ENCODE peak calls at places on chromosomes 2 and 18, in six cellular contexts. One of them, this sample, is unnamed.

GRCh38 chr2:190197143-190197720 is 122.4 kb downstream of the HIBCH start:
- DNase-seq in A549: no peak
- DNase-seq in AG04449: no peak
- DNase-seq in Panc1: no peak
- DNase-seq in MCF 10A: no peak
- DNase-seq in IMR-90: no peak
- DNase-seq in this sample: no peak

GRCh38 chr2:172449916-172450550 is 22.6 kb downstream of the ITGA6 start:
- DNase-seq in A549: no peak
- DNase-seq in AG04449: no peak
- DNase-seq in Panc1: no peak
- DNase-seq in MCF 10A: peak
- DNase-seq in IMR-90: peak
- DNase-seq in this sample: no peak

GRCh38 chr18:74689251-74689650 is 91.6 kb downstream of the ZNF407 start:
- DNase-seq in A549: no peak
- DNase-seq in AG04449: no peak
- DNase-seq in Panc1: no peak
- DNase-seq in MCF 10A: no peak
- DNase-seq in IMR-90: peak
- DNase-seq in this sample: no peak

GRCh38 chr2:113760400-113760799 is 4.0 kb upstream of the SLC35F5 start:
- DNase-seq in A549: no peak
- DNase-seq in AG04449: no peak
- DNase-seq in Panc1: no peak
- DNase-seq in MCF 10A: peak
- DNase-seq in IMR-90: peak
- DNase-seq in this sample: no peak

GRCh38 chr2:44285237-44285636 is 10.0 kb downstream of the SLC3A1 start:
- DNase-seq in A549: no peak
- DNase-seq in AG04449: no peak
- DNase-seq in Panc1: no peak
- DNase-seq in MCF 10A: no peak
- DNase-seq in IMR-90: no peak
- DNase-seq in this sample: no peak

GRCh38 chr2:234512884-234513669 is 16.2 kb upstream of the ARL4C start:
- DNase-seq in A549: no peak
- DNase-seq in AG04449: no peak
- DNase-seq in Panc1: no peak
- DNase-seq in MCF 10A: peak
- DNase-seq in IMR-90: peak
- DNase-seq in this sample: no peak

GRCh38 chr2:28445448-28446258 is 50.2 kb upstream of the PLB1 start:
- DNase-seq in A549: peak
- DNase-seq in AG04449: peak
- DNase-seq in Panc1: peak
- DNase-seq in MCF 10A: peak
- DNase-seq in IMR-90: peak
- DNase-seq in this sample: no peak

GRCh38 chr18:52433797-52434196 is 93.8 kb downstream of the DCC start:
- DNase-seq in A549: no peak
- DNase-seq in AG04449: no peak
- DNase-seq in Panc1: no peak
- DNase-seq in MCF 10A: no peak
- DNase-seq in IMR-90: no peak
- DNase-seq in this sample: no peak

GRCh38 chr2:118645891-118646290 is 201.6 kb downstream of the EN1 start:
- DNase-seq in A549: no peak
- DNase-seq in AG04449: no peak
- DNase-seq in Panc1: no peak
- DNase-seq in MCF 10A: no peak
- DNase-seq in IMR-90: no peak
- DNase-seq in this sample: no peak

GRCh38 chr18:57088883-57089282 is 58.0 kb upstream of the BOD1L2 start:
- DNase-seq in A549: no peak
- DNase-seq in AG04449: no peak
- DNase-seq in Panc1: no peak
- DNase-seq in MCF 10A: no peak
- DNase-seq in IMR-90: no peak
- DNase-seq in this sample: no peak

GRCh38 chr2:85159589-85159988 is 26.4 kb downstream of the TCF7L1 start:
- DNase-seq in A549: no peak
- DNase-seq in AG04449: no peak
- DNase-seq in Panc1: no peak
- DNase-seq in MCF 10A: no peak
- DNase-seq in IMR-90: no peak
- DNase-seq in this sample: no peak

GRCh38 chr2:239745790-239746308 is 279.3 kb downstream of the NDUFA10 start:
- DNase-seq in A549: no peak
- DNase-seq in AG04449: no peak
- DNase-seq in Panc1: no peak
- DNase-seq in MCF 10A: no peak
- DNase-seq in IMR-90: no peak
- DNase-seq in this sample: no peak

GRCh38 chr2:158178646-158179045 is 77.0 kb downstream of the UPP2 start:
- DNase-seq in A549: no peak
- DNase-seq in AG04449: no peak
- DNase-seq in Panc1: no peak
- DNase-seq in MCF 10A: no peak
- DNase-seq in IMR-90: no peak
- DNase-seq in this sample: no peak

GRCh38 chr2:228652366-228652765 is 470.9 kb upstream of the SPHKAP start:
- DNase-seq in A549: no peak
- DNase-seq in AG04449: no peak
- DNase-seq in Panc1: no peak
- DNase-seq in MCF 10A: no peak
- DNase-seq in IMR-90: peak
- DNase-seq in this sample: no peak

GRCh38 chr2:187782301-187782700 is 228.1 kb upstream of the TFPI start:
- DNase-seq in A549: no peak
- DNase-seq in AG04449: no peak
- DNase-seq in Panc1: no peak
- DNase-seq in MCF 10A: no peak
- DNase-seq in IMR-90: no peak
- DNase-seq in this sample: no peak

GRCh38 chr2:187783446-187783845 is 229.2 kb upstream of the TFPI start:
- DNase-seq in A549: no peak
- DNase-seq in AG04449: no peak
- DNase-seq in Panc1: no peak
- DNase-seq in MCF 10A: peak
- DNase-seq in IMR-90: no peak
- DNase-seq in this sample: no peak
- TF ChIP-seq CTCF in A549: no peak
- TF ChIP-seq CTCF in AG04449: no peak
- TF ChIP-seq CTCF in Panc1: peak
- TF ChIP-seq CTCF in MCF 10A: no peak
- TF ChIP-seq CTCF in IMR-90: peak
- TF ChIP-seq CTCF in this sample: no peak

GRCh38 chr2:188426121-188426520 is 134.4 kb downstream of the GULP1 start:
- DNase-seq in A549: no peak
- DNase-seq in AG04449: no peak
- DNase-seq in Panc1: no peak
- DNase-seq in MCF 10A: no peak
- DNase-seq in IMR-90: no peak
- DNase-seq in this sample: no peak

GRCh38 chr2:188435115-188435514 is 143.4 kb downstream of the GULP1 start:
- DNase-seq in A549: no peak
- DNase-seq in AG04449: no peak
- DNase-seq in Panc1: no peak
- DNase-seq in MCF 10A: no peak
- DNase-seq in IMR-90: no peak
- DNase-seq in this sample: no peak

GRCh38 chr2:188425266-188425665 is 133.6 kb downstream of the GULP1 start:
- DNase-seq in A549: no peak
- DNase-seq in AG04449: no peak
- DNase-seq in Panc1: no peak
- DNase-seq in MCF 10A: no peak
- DNase-seq in IMR-90: peak
- DNase-seq in this sample: no peak

GRCh38 chr2:188434018-188434417 is 142.3 kb downstream of the GULP1 start:
- DNase-seq in A549: no peak
- DNase-seq in AG04449: no peak
- DNase-seq in Panc1: no peak
- DNase-seq in MCF 10A: no peak
- DNase-seq in IMR-90: no peak
- DNase-seq in this sample: no peak

DNA sequence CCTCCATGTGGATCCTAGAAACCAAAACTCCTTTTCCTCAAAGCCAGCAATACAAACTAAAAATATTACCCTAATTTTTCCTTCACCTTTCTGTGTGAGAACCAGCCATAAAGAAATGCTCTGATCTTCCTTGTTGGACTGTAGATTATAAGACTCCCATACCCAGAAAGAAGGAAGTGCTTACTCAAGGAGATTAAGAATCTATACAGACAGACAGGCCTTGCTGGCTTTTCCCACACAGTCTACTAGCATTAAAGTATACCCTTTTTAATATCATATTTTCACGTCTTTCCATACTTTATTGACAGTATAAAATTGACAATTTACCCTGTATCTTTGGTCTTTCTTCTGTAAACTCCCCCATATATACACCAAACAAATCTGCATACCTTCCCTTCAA is 139.0 kb downstream of the GULP1 start:
- DNase-seq in A549: no peak
- DNase-seq in AG04449: no peak
- DNase-seq in Panc1: no peak
- DNase-seq in MCF 10A: no peak
- DNase-seq in IMR-90: no peak
- DNase-seq in this sample: no peak
- TF ChIP-seq CTCF in A549: no peak
- TF ChIP-seq CTCF in AG04449: no peak
- TF ChIP-seq CTCF in Panc1: no peak
- TF ChIP-seq CTCF in MCF 10A: no peak
- TF ChIP-seq CTCF in IMR-90: no peak
- TF ChIP-seq CTCF in this sample: no peak

GRCh38 chr18:21284540-21284939 is 42.5 kb downstream of the GREB1L start:
- DNase-seq in A549: no peak
- DNase-seq in AG04449: no peak
- DNase-seq in Panc1: no peak
- DNase-seq in MCF 10A: no peak
- DNase-seq in IMR-90: no peak
- DNase-seq in this sample: no peak
- TF ChIP-seq CTCF in A549: no peak
- TF ChIP-seq CTCF in AG04449: no peak
- TF ChIP-seq CTCF in Panc1: no peak
- TF ChIP-seq CTCF in MCF 10A: no peak
- TF ChIP-seq CTCF in IMR-90: no peak
- TF ChIP-seq CTCF in this sample: no peak

GRCh38 chr18:48951448-48952286 is 902 bp upstream of the SMAD7 start:
- DNase-seq in A549: no peak
- DNase-seq in AG04449: no peak
- DNase-seq in Panc1: no peak
- DNase-seq in MCF 10A: peak
- DNase-seq in IMR-90: peak
- DNase-seq in this sample: peak

GRCh38 chr18:48950536-48951447 is at the start of gene SMAD7:
- DNase-seq in A549: no peak
- DNase-seq in AG04449: no peak
- DNase-seq in Panc1: no peak
- DNase-seq in MCF 10A: peak
- DNase-seq in IMR-90: no peak
- DNase-seq in this sample: peak

GRCh38 chr18:48949051-48949605 is 1.6 kb downstream of the SMAD7 start:
- DNase-seq in A549: no peak
- DNase-seq in AG04449: no peak
- DNase-seq in Panc1: no peak
- DNase-seq in MCF 10A: peak
- DNase-seq in IMR-90: no peak
- DNase-seq in this sample: peak

GRCh38 chr18:48948112-48949050 is 2.4 kb downstream of the SMAD7 start:
- DNase-seq in A549: no peak
- DNase-seq in AG04449: no peak
- DNase-seq in Panc1: no peak
- DNase-seq in MCF 10A: peak
- DNase-seq in IMR-90: peak
- DNase-seq in this sample: peak

DNA sequence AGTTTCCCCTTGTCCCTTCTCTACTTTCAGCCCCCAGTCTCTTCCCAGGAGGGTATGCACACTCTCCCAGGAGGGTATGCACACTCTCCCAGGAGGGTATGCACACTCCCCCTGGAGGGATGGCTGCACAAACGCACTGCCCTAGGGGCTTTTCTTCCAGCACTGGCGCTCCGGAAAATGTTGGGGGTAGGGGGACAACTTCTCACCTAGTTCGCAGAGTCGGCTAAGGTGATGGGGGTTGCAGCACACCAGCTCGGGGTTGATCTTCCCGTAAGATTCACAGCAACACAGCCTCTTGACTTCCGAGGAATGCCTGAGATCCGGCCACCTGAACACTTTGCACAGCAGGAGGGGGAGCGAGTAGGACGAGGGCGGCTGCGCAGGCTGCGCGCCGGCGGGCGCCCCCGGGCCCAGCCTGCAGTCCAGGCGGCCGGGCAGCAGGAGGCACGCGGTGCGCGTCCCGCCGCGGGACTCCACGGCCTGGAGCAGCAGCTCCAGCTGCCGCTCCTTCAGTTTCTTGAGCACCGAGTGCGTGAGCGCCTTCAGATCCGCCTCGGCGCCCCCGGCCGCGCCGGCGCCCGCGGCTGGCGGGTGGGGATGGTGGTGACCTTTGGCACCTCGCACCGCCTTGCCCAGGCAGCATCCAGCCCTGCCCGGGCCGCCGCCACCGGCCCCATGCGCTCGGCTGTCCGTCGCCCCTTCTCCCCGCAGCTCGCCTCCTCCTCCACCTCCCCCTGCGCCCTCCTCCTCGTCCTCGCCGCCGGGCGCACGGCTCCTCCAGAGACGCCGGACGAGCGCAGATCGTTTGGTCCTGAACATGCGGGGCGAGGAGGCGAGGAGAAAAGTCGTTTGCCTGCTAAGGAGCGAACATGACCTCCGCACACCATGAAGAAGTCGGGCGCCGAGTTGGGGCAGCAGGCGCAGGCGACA is 894 bp downstream of the SMAD7 start:
- DNase-seq in A549: no peak
- DNase-seq in AG04449: no peak
- DNase-seq in Panc1: no peak
- DNase-seq in MCF 10A: peak
- DNase-seq in IMR-90: peak
- DNase-seq in this sample: peak
- TF ChIP-seq CTCF in A549: no peak
- TF ChIP-seq CTCF in AG04449: peak
- TF ChIP-seq CTCF in Panc1: no peak
- TF ChIP-seq CTCF in MCF 10A: peak
- TF ChIP-seq CTCF in IMR-90: peak
- TF ChIP-seq CTCF in this sample: no peak

GRCh38 chr18:5463836-5464235 is 80.0 kb downstream of the EPB41L3 start:
- DNase-seq in A549: no peak
- DNase-seq in AG04449: no peak
- DNase-seq in Panc1: no peak
- DNase-seq in MCF 10A: no peak
- DNase-seq in IMR-90: no peak
- DNase-seq in this sample: no peak
- TF ChIP-seq CTCF in A549: no peak
- TF ChIP-seq CTCF in AG04449: no peak
- TF ChIP-seq CTCF in Panc1: no peak
- TF ChIP-seq CTCF in MCF 10A: no peak
- TF ChIP-seq CTCF in IMR-90: no peak
- TF ChIP-seq CTCF in this sample: no peak